ENCODE peak calls at places on chromosomes 12 and 14, in four cellular contexts. One of them, this sample, is unnamed.

GRCh38 chr14:95133282-95133681 is 24.0 kb downstream of the DICER1 start:
- DNase-seq in tibial artery: no peak
- DNase-seq in neural crest cell: peak
- DNase-seq in activated CD8-positive, alpha-beta T cell treated with anti-CD3 and anti-CD28 coated beads for 36 hours: no peak
- DNase-seq in this sample: no peak

GRCh38 chr12:103819892-103820291 is 21.1 kb downstream of the NT5DC3 start:
- DNase-seq in tibial artery: no peak
- DNase-seq in neural crest cell: no peak
- DNase-seq in activated CD8-positive, alpha-beta T cell treated with anti-CD3 and anti-CD28 coated beads for 36 hours: no peak
- DNase-seq in this sample: no peak

GRCh38 chr14:38838049-38838978 is 264.7 kb downstream of the SEC23A start:
- DNase-seq in tibial artery: no peak
- DNase-seq in neural crest cell: no peak
- DNase-seq in activated CD8-positive, alpha-beta T cell treated with anti-CD3 and anti-CD28 coated beads for 36 hours: no peak
- DNase-seq in this sample: no peak

GRCh38 chr12:132427177-132427725 is 62.7 kb upstream of the FBRSL1 start:
- DNase-seq in tibial artery: no peak
- DNase-seq in neural crest cell: no peak
- DNase-seq in activated CD8-positive, alpha-beta T cell treated with anti-CD3 and anti-CD28 coated beads for 36 hours: no peak
- DNase-seq in this sample: no peak

GRCh38 chr12:54991161-54991991 is 6.8 kb upstream of the TESPA1 start:
- DNase-seq in tibial artery: no peak
- DNase-seq in neural crest cell: no peak
- DNase-seq in activated CD8-positive, alpha-beta T cell treated with anti-CD3 and anti-CD28 coated beads for 36 hours: peak
- DNase-seq in this sample: peak

GRCh38 chr14:34699873-34700621 is 14.3 kb downstream of the CFL2 start:
- DNase-seq in tibial artery: no peak
- DNase-seq in neural crest cell: no peak
- DNase-seq in activated CD8-positive, alpha-beta T cell treated with anti-CD3 and anti-CD28 coated beads for 36 hours: no peak
- DNase-seq in this sample: no peak

GRCh38 chr12:23472329-23472971 is 477.0 kb downstream of the SOX5 start:
- DNase-seq in tibial artery: no peak
- DNase-seq in neural crest cell: no peak
- DNase-seq in activated CD8-positive, alpha-beta T cell treated with anti-CD3 and anti-CD28 coated beads for 36 hours: no peak
- DNase-seq in this sample: no peak

GRCh38 chr14:83006071-83006670 is 1472.5 kb upstream of the SEL1L start:
- DNase-seq in tibial artery: no peak
- DNase-seq in neural crest cell: no peak
- DNase-seq in activated CD8-positive, alpha-beta T cell treated with anti-CD3 and anti-CD28 coated beads for 36 hours: no peak
- DNase-seq in this sample: no peak

GRCh38 chr12:88615490-88615889 is 35.2 kb upstream of the KITLG start:
- DNase-seq in tibial artery: no peak
- DNase-seq in neural crest cell: no peak
- DNase-seq in activated CD8-positive, alpha-beta T cell treated with anti-CD3 and anti-CD28 coated beads for 36 hours: no peak
- DNase-seq in this sample: no peak

GRCh38 chr12:4383304-4383865 is 3.9 kb upstream of the FGF23 start:
- DNase-seq in tibial artery: no peak
- DNase-seq in neural crest cell: no peak
- DNase-seq in activated CD8-positive, alpha-beta T cell treated with anti-CD3 and anti-CD28 coated beads for 36 hours: peak
- DNase-seq in this sample: peak

GRCh38 chr12:85803231-85803630 is 33.0 kb downstream of the RASSF9 start:
- DNase-seq in tibial artery: no peak
- DNase-seq in neural crest cell: no peak
- DNase-seq in activated CD8-positive, alpha-beta T cell treated with anti-CD3 and anti-CD28 coated beads for 36 hours: no peak
- DNase-seq in this sample: no peak

GRCh38 chr12:29048787-29049186 is 100.3 kb upstream of the FAR2 start:
- DNase-seq in tibial artery: no peak
- DNase-seq in neural crest cell: no peak
- DNase-seq in activated CD8-positive, alpha-beta T cell treated with anti-CD3 and anti-CD28 coated beads for 36 hours: no peak
- DNase-seq in this sample: no peak

GRCh38 chr12:130978785-130979184 is 25.1 kb downstream of the ADGRD1 start:
- DNase-seq in tibial artery: no peak
- DNase-seq in neural crest cell: no peak
- DNase-seq in activated CD8-positive, alpha-beta T cell treated with anti-CD3 and anti-CD28 coated beads for 36 hours: no peak
- DNase-seq in this sample: no peak

GRCh38 chr12:111417784-111418593 is 12.3 kb downstream of the SH2B3 start:
- DNase-seq in tibial artery: no peak
- DNase-seq in neural crest cell: no peak
- DNase-seq in activated CD8-positive, alpha-beta T cell treated with anti-CD3 and anti-CD28 coated beads for 36 hours: no peak
- DNase-seq in this sample: no peak

GRCh38 chr14:105865266-105865903 is 339.0 kb downstream of the TMEM121 start:
- DNase-seq in tibial artery: peak
- DNase-seq in neural crest cell: no peak
- DNase-seq in activated CD8-positive, alpha-beta T cell treated with anti-CD3 and anti-CD28 coated beads for 36 hours: no peak
- DNase-seq in this sample: no peak

GRCh38 chr14:70086685-70087379 is 101.9 kb downstream of the SLC8A3 start:
- DNase-seq in tibial artery: no peak
- DNase-seq in neural crest cell: peak
- DNase-seq in activated CD8-positive, alpha-beta T cell treated with anti-CD3 and anti-CD28 coated beads for 36 hours: peak
- DNase-seq in this sample: peak

GRCh38 chr14:51341338-51341737 is 101.3 kb downstream of the TMX1 start:
- DNase-seq in tibial artery: no peak
- DNase-seq in neural crest cell: no peak
- DNase-seq in activated CD8-positive, alpha-beta T cell treated with anti-CD3 and anti-CD28 coated beads for 36 hours: no peak
- DNase-seq in this sample: no peak

GRCh38 chr14:89673499-89674225 is 256.6 kb upstream of the FOXN3 start:
- DNase-seq in tibial artery: no peak
- DNase-seq in neural crest cell: no peak
- DNase-seq in activated CD8-positive, alpha-beta T cell treated with anti-CD3 and anti-CD28 coated beads for 36 hours: peak
- DNase-seq in this sample: no peak

GRCh38 chr14:104100171-104101085 is 14.9 kb downstream of the ASPG start:
- DNase-seq in tibial artery: peak
- DNase-seq in neural crest cell: no peak
- DNase-seq in activated CD8-positive, alpha-beta T cell treated with anti-CD3 and anti-CD28 coated beads for 36 hours: no peak
- DNase-seq in this sample: no peak

GRCh38 chr12:98403936-98404335 is 111.5 kb upstream of the TMPO start:
- DNase-seq in tibial artery: no peak
- DNase-seq in neural crest cell: no peak
- DNase-seq in activated CD8-positive, alpha-beta T cell treated with anti-CD3 and anti-CD28 coated beads for 36 hours: no peak
- DNase-seq in this sample: no peak

GRCh38 chr12:89889051-89889450 is 180.4 kb upstream of the ATP2B1 start:
- DNase-seq in tibial artery: no peak
- DNase-seq in neural crest cell: no peak
- DNase-seq in activated CD8-positive, alpha-beta T cell treated with anti-CD3 and anti-CD28 coated beads for 36 hours: no peak
- DNase-seq in this sample: no peak

GRCh38 chr14:92846162-92846897 is 52.2 kb downstream of the GOLGA5 start:
- DNase-seq in tibial artery: no peak
- DNase-seq in neural crest cell: no peak
- DNase-seq in activated CD8-positive, alpha-beta T cell treated with anti-CD3 and anti-CD28 coated beads for 36 hours: peak
- DNase-seq in this sample: peak

GRCh38 chr12:57546438-57547365 is at the start of gene DCTN2:
- DNase-seq in tibial artery: peak
- DNase-seq in neural crest cell: peak
- DNase-seq in activated CD8-positive, alpha-beta T cell treated with anti-CD3 and anti-CD28 coated beads for 36 hours: peak
- DNase-seq in this sample: peak

GRCh38 chr12:113252494-113252893 is 31.2 kb downstream of the TPCN1 start:
- DNase-seq in tibial artery: no peak
- DNase-seq in neural crest cell: no peak
- DNase-seq in activated CD8-positive, alpha-beta T cell treated with anti-CD3 and anti-CD28 coated beads for 36 hours: no peak
- DNase-seq in this sample: no peak

GRCh38 chr14:32190713-32191112 is 11.1 kb upstream of the RNU6-7 start:
- DNase-seq in tibial artery: no peak
- DNase-seq in neural crest cell: no peak
- DNase-seq in activated CD8-positive, alpha-beta T cell treated with anti-CD3 and anti-CD28 coated beads for 36 hours: no peak
- DNase-seq in this sample: no peak

GRCh38 chr14:61544448-61545202 is 150.7 kb upstream of the HIF1A start:
- DNase-seq in tibial artery: no peak
- DNase-seq in neural crest cell: no peak
- DNase-seq in activated CD8-positive, alpha-beta T cell treated with anti-CD3 and anti-CD28 coated beads for 36 hours: no peak
- DNase-seq in this sample: no peak
- TF ChIP-seq CTCF in tibial artery: no peak
- TF ChIP-seq CTCF in neural crest cell: no peak
- TF ChIP-seq CTCF in activated CD8-positive, alpha-beta T cell treated with anti-CD3 and anti-CD28 coated beads for 36 hours: no peak
- TF ChIP-seq CTCF in this sample: no peak

GRCh38 chr12:110247340-110248095 is 33.5 kb upstream of the ATP2A2 start:
- DNase-seq in tibial artery: peak
- DNase-seq in neural crest cell: no peak
- DNase-seq in activated CD8-positive, alpha-beta T cell treated with anti-CD3 and anti-CD28 coated beads for 36 hours: no peak
- DNase-seq in this sample: no peak

GRCh38 chr12:110244829-110245228 is 36.2 kb upstream of the ATP2A2 start:
- DNase-seq in tibial artery: no peak
- DNase-seq in neural crest cell: no peak
- DNase-seq in activated CD8-positive, alpha-beta T cell treated with anti-CD3 and anti-CD28 coated beads for 36 hours: no peak
- DNase-seq in this sample: no peak

GRCh38 chr12:110246690-110247339 is 34.2 kb upstream of the ATP2A2 start:
- DNase-seq in tibial artery: no peak
- DNase-seq in neural crest cell: no peak
- DNase-seq in activated CD8-positive, alpha-beta T cell treated with anti-CD3 and anti-CD28 coated beads for 36 hours: no peak
- DNase-seq in this sample: no peak

GRCh38 chr12:110244372-110244771 is 36.7 kb upstream of the ATP2A2 start:
- DNase-seq in tibial artery: no peak
- DNase-seq in neural crest cell: no peak
- DNase-seq in activated CD8-positive, alpha-beta T cell treated with anti-CD3 and anti-CD28 coated beads for 36 hours: no peak
- DNase-seq in this sample: no peak

GRCh38 chr12:110245278-110245868 is 35.7 kb upstream of the ATP2A2 start:
- DNase-seq in tibial artery: no peak
- DNase-seq in neural crest cell: peak
- DNase-seq in activated CD8-positive, alpha-beta T cell treated with anti-CD3 and anti-CD28 coated beads for 36 hours: peak
- DNase-seq in this sample: peak
- TF ChIP-seq CTCF in tibial artery: no peak
- TF ChIP-seq CTCF in neural crest cell: peak
- TF ChIP-seq CTCF in activated CD8-positive, alpha-beta T cell treated with anti-CD3 and anti-CD28 coated beads for 36 hours: peak
- TF ChIP-seq CTCF in this sample: peak

DNA sequence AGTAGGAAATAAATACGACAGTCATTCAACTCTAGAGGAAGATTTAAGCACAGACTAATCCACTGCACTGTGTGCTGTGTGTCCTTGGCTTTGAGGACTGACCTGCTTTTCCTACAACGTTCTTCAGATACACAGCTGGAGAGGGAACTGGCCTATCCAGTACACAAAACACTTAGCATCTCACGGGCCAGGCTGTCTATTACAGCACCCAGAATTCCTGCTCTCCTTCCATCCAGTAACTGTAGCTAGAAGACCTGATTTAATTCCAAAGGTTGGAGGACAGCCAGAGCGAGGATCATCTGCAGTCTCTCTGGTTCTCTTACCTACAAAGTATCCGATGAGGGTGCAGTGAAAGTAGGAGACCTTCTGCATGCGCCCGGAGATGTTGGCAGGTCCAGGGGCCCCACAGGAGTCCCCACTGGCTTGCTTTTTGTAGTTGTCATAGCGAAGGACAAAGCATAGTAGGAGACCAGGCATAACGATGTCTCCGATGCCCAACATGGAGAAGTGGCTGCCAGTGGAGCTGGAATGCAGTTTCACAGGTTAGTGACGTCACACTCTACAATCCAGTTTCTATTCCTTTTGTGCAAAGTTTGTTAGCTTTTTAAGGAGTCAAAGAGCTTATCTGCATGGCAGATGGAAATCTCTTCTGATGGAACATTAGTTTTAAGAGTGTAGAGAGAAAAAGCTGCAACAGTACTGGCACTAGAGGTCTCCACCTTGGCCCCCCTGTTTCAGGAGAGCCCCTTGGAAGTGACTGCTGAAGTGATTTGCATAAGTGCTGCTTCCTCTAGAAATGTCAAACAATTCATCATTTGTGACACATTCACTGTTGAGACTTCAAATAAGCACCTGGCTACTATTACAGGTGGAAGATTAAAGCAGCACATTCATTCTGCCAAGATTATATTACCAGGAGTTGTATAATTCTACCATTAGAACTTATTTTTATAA is 41.7 kb downstream of the ACADS start:
- DNase-seq in tibial artery: no peak
- DNase-seq in neural crest cell: no peak
- DNase-seq in activated CD8-positive, alpha-beta T cell treated with anti-CD3 and anti-CD28 coated beads for 36 hours: no peak
- DNase-seq in this sample: peak
- TF ChIP-seq CTCF in tibial artery: no peak
- TF ChIP-seq CTCF in neural crest cell: no peak
- TF ChIP-seq CTCF in activated CD8-positive, alpha-beta T cell treated with anti-CD3 and anti-CD28 coated beads for 36 hours: no peak
- TF ChIP-seq CTCF in this sample: no peak

GRCh38 chr14:50011242-50011641 is 105.1 kb downstream of the VCPKMT start:
- DNase-seq in tibial artery: no peak
- DNase-seq in neural crest cell: no peak
- DNase-seq in activated CD8-positive, alpha-beta T cell treated with anti-CD3 and anti-CD28 coated beads for 36 hours: no peak
- DNase-seq in this sample: no peak

GRCh38 chr14:50013198-50013918 is 103.0 kb downstream of the VCPKMT start:
- DNase-seq in tibial artery: no peak
- DNase-seq in neural crest cell: no peak
- DNase-seq in activated CD8-positive, alpha-beta T cell treated with anti-CD3 and anti-CD28 coated beads for 36 hours: no peak
- DNase-seq in this sample: no peak

GRCh38 chr14:50010752-50011151 is 105.6 kb downstream of the VCPKMT start:
- DNase-seq in tibial artery: no peak
- DNase-seq in neural crest cell: no peak
- DNase-seq in activated CD8-positive, alpha-beta T cell treated with anti-CD3 and anti-CD28 coated beads for 36 hours: no peak
- DNase-seq in this sample: no peak

GRCh38 chr14:50013934-50014333 is 102.4 kb downstream of the VCPKMT start:
- DNase-seq in tibial artery: no peak
- DNase-seq in neural crest cell: no peak
- DNase-seq in activated CD8-positive, alpha-beta T cell treated with anti-CD3 and anti-CD28 coated beads for 36 hours: no peak
- DNase-seq in this sample: no peak

DNA sequence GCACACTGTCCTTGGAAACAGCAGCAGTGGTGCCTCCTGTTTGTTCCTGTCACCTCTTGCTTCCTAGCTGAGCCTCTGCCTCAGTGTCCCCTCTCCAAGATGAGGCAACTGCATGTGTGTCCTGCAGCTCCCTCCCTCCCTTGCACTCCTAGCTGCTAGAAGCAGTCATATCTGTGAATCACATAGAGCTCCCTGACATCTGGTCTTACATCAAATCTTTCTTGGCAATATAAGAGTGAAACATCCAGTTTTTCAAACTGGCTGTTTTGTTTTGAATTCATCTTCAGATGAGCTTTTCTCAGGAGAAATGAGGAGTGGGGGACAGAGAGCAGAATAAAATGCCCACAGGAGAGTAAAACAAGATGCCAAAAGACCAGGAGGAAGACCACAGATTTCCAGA is 103.7 kb downstream of the VCPKMT start:
- DNase-seq in tibial artery: no peak
- DNase-seq in neural crest cell: no peak
- DNase-seq in activated CD8-positive, alpha-beta T cell treated with anti-CD3 and anti-CD28 coated beads for 36 hours: no peak
- DNase-seq in this sample: no peak
- TF ChIP-seq CTCF in tibial artery: no peak
- TF ChIP-seq CTCF in neural crest cell: no peak
- TF ChIP-seq CTCF in activated CD8-positive, alpha-beta T cell treated with anti-CD3 and anti-CD28 coated beads for 36 hours: no peak
- TF ChIP-seq CTCF in this sample: no peak